ENCODE peak calls at places on chromosomes 5 and 9, in six cellular contexts. One of them, this sample, is unnamed.

GRCh38 chr5:149254506-149254905 is 17.2 kb upstream of the AFAP1L1 start:
- DNase-seq in colonic mucosa: no peak
- DNase-seq in bronchial epithelial cell: no peak
- DNase-seq in transverse colon: no peak
- DNase-seq in right lobe of liver: no peak
- DNase-seq in progenitor cell of endocrine pancreas: peak; percentile 28
- DNase-seq in this sample: no peak

GRCh38 chr5:6483880-6484382 is 35.3 kb downstream of the UBE2QL1 start:
- DNase-seq in bronchial epithelial cell: no peak
- DNase-seq in progenitor cell of endocrine pancreas: no peak
- DNase-seq in right lobe of liver: no peak
- DNase-seq in colonic mucosa: no peak
- DNase-seq in transverse colon: peak; percentile 27
- DNase-seq in this sample: no peak

GRCh38 chr9:124786881-124787573 is 10.1 kb downstream of the OLFML2A start:
- DNase-seq in colonic mucosa: no peak
- DNase-seq in bronchial epithelial cell: no peak
- DNase-seq in progenitor cell of endocrine pancreas: no peak
- DNase-seq in right lobe of liver: no peak
- DNase-seq in transverse colon: peak; percentile 7
- DNase-seq in this sample: no peak

GRCh38 chr9:135591491-135592330 is 30.2 kb downstream of the PAEP start:
- DNase-seq in right lobe of liver: no peak
- DNase-seq in progenitor cell of endocrine pancreas: no peak
- DNase-seq in transverse colon: no peak
- DNase-seq in bronchial epithelial cell: no peak
- DNase-seq in colonic mucosa: no peak
- DNase-seq in this sample: no peak

GRCh38 chr5:87829214-87829551 is 416.5 kb upstream of the CCNH start:
- DNase-seq in transverse colon: no peak
- DNase-seq in progenitor cell of endocrine pancreas: no peak
- DNase-seq in colonic mucosa: no peak
- DNase-seq in right lobe of liver: peak; percentile 86
- DNase-seq in bronchial epithelial cell: peak; percentile 8
- DNase-seq in this sample: peak; percentile 49

GRCh38 chr5:134511796-134512660 is 13.4 kb upstream of the JADE2 start:
- DNase-seq in transverse colon: peak; percentile 73
- DNase-seq in right lobe of liver: peak; percentile 86
- DNase-seq in colonic mucosa: peak; percentile 72
- DNase-seq in progenitor cell of endocrine pancreas: no peak
- DNase-seq in bronchial epithelial cell: peak; percentile 38
- DNase-seq in this sample: peak; percentile 49

GRCh38 chr5:172534229-172535169 is 80.2 kb upstream of the SH3PXD2B start:
- DNase-seq in colonic mucosa: peak; percentile 50
- DNase-seq in bronchial epithelial cell: peak; percentile 53
- DNase-seq in transverse colon: peak; percentile 69
- DNase-seq in right lobe of liver: no peak
- DNase-seq in progenitor cell of endocrine pancreas: peak; percentile 3
- DNase-seq in this sample: peak; percentile 70

GRCh38 chr5:113294341-113295110 is 140.3 kb downstream of the TSSK1B start:
- DNase-seq in progenitor cell of endocrine pancreas: peak; percentile 66
- DNase-seq in transverse colon: peak; percentile 88
- DNase-seq in bronchial epithelial cell: peak; percentile 74
- DNase-seq in right lobe of liver: peak; percentile 93
- DNase-seq in colonic mucosa: peak; percentile 80
- DNase-seq in this sample: peak; percentile 83

GRCh38 chr5:7926296-7926695 is 57.3 kb downstream of the MTRR start:
- DNase-seq in colonic mucosa: no peak
- DNase-seq in bronchial epithelial cell: no peak
- DNase-seq in right lobe of liver: no peak
- DNase-seq in progenitor cell of endocrine pancreas: no peak
- DNase-seq in transverse colon: no peak
- DNase-seq in this sample: no peak
- TF ChIP-seq CTCF in colonic mucosa: no peak
- TF ChIP-seq CTCF in bronchial epithelial cell: no peak
- TF ChIP-seq CTCF in right lobe of liver: no peak
- TF ChIP-seq CTCF in progenitor cell of endocrine pancreas: no peak
- TF ChIP-seq CTCF in transverse colon: no peak
- TF ChIP-seq CTCF in this sample: no peak

DNA sequence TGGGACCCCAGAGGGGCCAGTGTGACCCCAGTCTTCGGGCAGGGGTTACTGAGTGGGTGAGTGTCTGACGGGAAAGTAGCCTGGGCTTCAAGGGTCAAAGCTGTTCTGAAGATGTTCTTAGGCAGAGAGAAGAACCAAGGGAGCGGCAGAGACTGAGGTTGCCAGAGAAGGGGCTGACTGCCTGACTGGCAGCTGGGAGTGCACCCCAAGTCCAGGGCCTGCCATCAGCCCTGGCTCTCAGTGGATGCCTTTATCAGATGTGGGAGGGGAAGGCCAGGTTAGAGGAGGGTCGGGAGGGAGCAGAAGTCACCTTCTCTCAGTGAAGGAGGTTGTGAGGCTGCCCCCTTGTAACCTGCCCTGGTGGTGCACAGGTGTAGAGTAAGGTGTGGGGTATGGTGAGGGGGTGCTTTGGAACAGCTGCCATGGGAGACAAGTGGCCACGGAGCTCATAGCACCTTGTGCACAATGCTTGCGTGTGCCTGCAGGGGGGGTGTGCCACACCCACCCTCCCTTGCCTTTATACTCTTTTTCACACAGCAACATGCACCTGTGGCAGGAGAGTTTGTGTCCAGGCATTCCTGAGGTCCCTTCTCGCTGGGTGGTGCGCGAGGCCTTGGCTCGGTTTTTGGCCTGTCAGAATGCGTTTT is 18.9 kb downstream of the RALGPS1 start:
- DNase-seq in colonic mucosa: no peak
- DNase-seq in transverse colon: no peak
- DNase-seq in bronchial epithelial cell: no peak
- DNase-seq in right lobe of liver: no peak
- DNase-seq in progenitor cell of endocrine pancreas: no peak
- DNase-seq in this sample: no peak
- TF ChIP-seq CTCF in colonic mucosa: no peak
- TF ChIP-seq CTCF in transverse colon: no peak
- TF ChIP-seq CTCF in bronchial epithelial cell: no peak
- TF ChIP-seq CTCF in right lobe of liver: no peak
- TF ChIP-seq CTCF in progenitor cell of endocrine pancreas: no peak
- TF ChIP-seq CTCF in this sample: no peak

DNA sequence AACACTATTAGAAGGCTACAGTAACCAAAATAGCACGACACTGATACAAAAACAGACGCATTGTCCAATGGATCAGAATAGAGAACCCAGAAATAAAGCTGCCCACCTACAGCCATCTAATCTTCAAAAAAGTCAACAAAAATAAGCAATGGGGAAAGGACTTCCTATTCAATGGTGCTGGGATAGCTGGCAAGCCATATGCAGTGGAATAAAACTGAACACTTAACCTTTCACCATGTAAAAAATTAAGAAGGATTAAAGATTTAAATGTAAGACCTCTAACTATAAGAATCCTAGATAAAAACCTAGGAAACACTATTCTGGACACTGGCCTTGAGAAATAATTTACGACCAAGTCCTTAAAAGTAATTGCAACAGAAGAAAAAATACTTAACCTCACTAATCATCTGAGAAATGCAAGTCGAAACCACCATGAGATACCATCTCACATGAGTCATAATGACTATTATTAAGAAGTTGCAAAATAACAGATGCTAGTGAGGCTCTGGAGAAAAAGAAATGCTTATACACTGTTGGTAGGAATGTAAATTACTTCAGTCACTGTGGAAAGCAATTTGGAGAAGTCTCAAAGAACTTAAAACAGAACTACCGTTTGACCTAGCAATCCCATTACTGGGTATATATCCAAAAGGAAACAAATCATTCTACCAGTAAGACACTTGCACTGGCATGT is 203.3 kb upstream of the CDH9 start:
- DNase-seq in right lobe of liver: no peak
- DNase-seq in progenitor cell of endocrine pancreas: no peak
- DNase-seq in bronchial epithelial cell: peak; percentile 97
- DNase-seq in transverse colon: no peak
- DNase-seq in colonic mucosa: no peak
- DNase-seq in this sample: peak; percentile 93
- TF ChIP-seq CTCF in right lobe of liver: no peak
- TF ChIP-seq CTCF in progenitor cell of endocrine pancreas: no peak
- TF ChIP-seq CTCF in bronchial epithelial cell: peak; percentile 11
- TF ChIP-seq CTCF in transverse colon: no peak
- TF ChIP-seq CTCF in colonic mucosa: no peak
- TF ChIP-seq CTCF in this sample: peak; percentile 36

GRCh38 chr5:142982821-142983200 is 212.6 kb downstream of the ARHGAP26 start:
- DNase-seq in right lobe of liver: no peak
- DNase-seq in colonic mucosa: no peak
- DNase-seq in bronchial epithelial cell: no peak
- DNase-seq in transverse colon: no peak
- DNase-seq in progenitor cell of endocrine pancreas: no peak
- DNase-seq in this sample: no peak
- TF ChIP-seq CTCF in right lobe of liver: no peak
- TF ChIP-seq CTCF in colonic mucosa: no peak
- TF ChIP-seq CTCF in bronchial epithelial cell: no peak
- TF ChIP-seq CTCF in transverse colon: no peak
- TF ChIP-seq CTCF in progenitor cell of endocrine pancreas: peak; percentile 35
- TF ChIP-seq CTCF in this sample: no peak

GRCh38 chr9:132479733-132480132 is 69.7 kb downstream of the CFAP77 start:
- DNase-seq in bronchial epithelial cell: no peak
- DNase-seq in progenitor cell of endocrine pancreas: no peak
- DNase-seq in colonic mucosa: no peak
- DNase-seq in right lobe of liver: no peak
- DNase-seq in transverse colon: no peak
- DNase-seq in this sample: no peak
- TF ChIP-seq CTCF in bronchial epithelial cell: no peak
- TF ChIP-seq CTCF in progenitor cell of endocrine pancreas: no peak
- TF ChIP-seq CTCF in colonic mucosa: no peak
- TF ChIP-seq CTCF in right lobe of liver: no peak
- TF ChIP-seq CTCF in transverse colon: no peak
- TF ChIP-seq CTCF in this sample: no peak

DNA sequence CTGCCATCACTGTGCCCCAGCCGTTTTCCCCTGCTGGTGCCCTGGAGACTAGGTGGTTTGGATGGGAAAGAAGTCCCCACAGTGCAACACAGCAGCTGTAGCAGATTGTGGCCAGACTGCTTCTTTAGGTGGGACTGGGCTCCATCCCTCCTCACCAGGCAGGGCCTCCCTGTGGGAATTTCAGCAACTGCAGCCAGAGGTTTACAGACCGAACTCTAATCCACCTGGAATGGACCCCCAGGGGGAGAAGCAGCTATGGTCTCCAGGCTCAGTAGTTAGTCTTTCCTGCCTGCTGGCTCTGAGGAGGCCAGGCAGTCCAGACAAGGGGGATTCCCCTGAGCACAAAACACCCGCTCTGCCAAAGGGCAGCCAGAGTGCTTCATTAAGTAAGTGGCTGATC is 188.8 kb downstream of the SGCD start:
- DNase-seq in transverse colon: no peak
- DNase-seq in progenitor cell of endocrine pancreas: no peak
- DNase-seq in right lobe of liver: no peak
- DNase-seq in colonic mucosa: no peak
- DNase-seq in bronchial epithelial cell: no peak
- DNase-seq in this sample: no peak
- TF ChIP-seq CTCF in transverse colon: no peak
- TF ChIP-seq CTCF in progenitor cell of endocrine pancreas: no peak
- TF ChIP-seq CTCF in right lobe of liver: no peak
- TF ChIP-seq CTCF in colonic mucosa: no peak
- TF ChIP-seq CTCF in bronchial epithelial cell: no peak
- TF ChIP-seq CTCF in this sample: no peak

This sample was measured in epithelial cell of esophagus.